ENCODE peak calls at places on chromosomes 5 and 9, in nine cellular contexts. A, J, N, Q, V, R, W, Z and X are unnamed samples.

GRCh38 chr5:113034182-113034773 is 57.7 kb downstream of the DCP2 start:
- DNase-seq in R (no peak), A (peak), V (peak), J (no peak), N (no peak), W (no peak), Q (peak), Z (no peak), X (no peak)

GRCh38 chr9:112836394-112836793 is 54.3 kb downstream of the SLC46A2 start:
- DNase-seq in Z (no peak), Q (no peak), J (no peak), A (no peak), W (no peak), N (no peak), R (no peak), V (no peak), X (no peak)

GRCh38 chr9:102101723-102102122 is 363.3 kb upstream of the GRIN3A start:
- DNase-seq in N (no peak), A (peak), Z (no peak), Q (peak), V (peak), R (no peak), J (no peak), W (no peak), X (no peak)

GRCh38 chr9:97470076-97470475 is 31.4 kb upstream of the TMOD1 start:
- DNase-seq in R (no peak), Q (no peak), A (no peak), N (no peak), Z (no peak), V (peak), J (no peak), W (no peak), X (no peak)

GRCh38 chr5:132641241-132641723 is 16.7 kb upstream of the IL13 start:
- DNase-seq in N (peak), Q (no peak), R (no peak), A (no peak), J (no peak), W (no peak), V (no peak), Z (no peak), X (no peak)

GRCh38 chr9:99748251-99748650 is 73.4 kb upstream of the NR4A3 start:
- DNase-seq in J (no peak), N (no peak), W (no peak), Z (no peak), Q (peak), V (peak), R (no peak), A (peak), X (no peak)

GRCh38 chr9:105954517-105954916 is 260.2 kb downstream of the TMEM38B start:
- DNase-seq in J (no peak), Q (no peak), N (no peak), A (no peak), V (no peak), R (no peak), W (no peak), Z (no peak), X (no peak)

GRCh38 chr5:11075010-11075860 is 314.2 kb upstream of the DAP start:
- DNase-seq in Z (no peak), V (no peak), Q (no peak), J (peak), N (no peak), A (peak), W (no peak), R (no peak), X (peak)

GRCh38 chr9:116189683-116190082 is 36.1 kb downstream of the PAPPA start:
- DNase-seq in R (no peak), W (peak), V (peak), A (no peak), J (no peak), Q (no peak), N (no peak), Z (no peak), X (no peak)

GRCh38 chr5:96247097-96247675 is 185.9 kb downstream of the PCSK1 start:
- DNase-seq in N (no peak), J (no peak), V (peak), R (no peak), A (no peak), Z (no peak), Q (no peak), W (no peak), X (no peak)

GRCh38 chr9:22148876-22149637 is 140.0 kb upstream of the CDKN2B start:
- DNase-seq in R (no peak), Q (peak), W (no peak), N (no peak), V (no peak), J (no peak), Z (no peak), A (no peak), X (no peak)

GRCh38 chr5:176568657-176569056 is 19.5 kb downstream of the CDHR2 start:
- DNase-seq in A (no peak), Z (no peak), Q (no peak), R (no peak), J (no peak), W (no peak), N (no peak), V (no peak), X (no peak)

GRCh38 chr9:107119735-107120134 is 163.3 kb upstream of the RAD23B start:
- DNase-seq in V (no peak), W (no peak), N (no peak), R (no peak), A (no peak), Z (no peak), J (no peak), Q (no peak), X (no peak)

GRCh38 chr9:122053546-122053945 is 39.6 kb downstream of the TTLL11 start:
- DNase-seq in W (no peak), A (no peak), Q (no peak), N (no peak), Z (no peak), R (no peak), V (no peak), J (no peak), X (no peak)

GRCh38 chr5:36521219-36521618 is 85.2 kb upstream of the SLC1A3 start:
- DNase-seq in A (no peak), J (no peak), W (no peak), N (no peak), Z (no peak), V (no peak), R (no peak), Q (no peak), X (no peak)

GRCh38 chr9:87097238-87097637 is 149.9 kb upstream of the GAS1 start:
- DNase-seq in J (no peak), N (no peak), Z (no peak), V (no peak), R (no peak), A (no peak), W (no peak), Q (no peak), X (no peak)

GRCh38 chr5:107389130-107389553 is 281.6 kb downstream of the EFNA5 start:
- DNase-seq in R (no peak), N (no peak), Z (no peak), A (peak), V (peak), W (no peak), Q (peak), J (no peak), X (peak)

GRCh38 chr9:27154923-27155322 is 45.9 kb downstream of the TEK start:
- DNase-seq in W (no peak), Z (no peak), A (peak), V (peak), N (no peak), R (no peak), Q (peak), J (no peak), X (no peak)

GRCh38 chr9:23766613-23767012 is 59.4 kb downstream of the ELAVL2 start:
- DNase-seq in Z (no peak), J (no peak), R (no peak), A (no peak), V (no peak), W (no peak), Q (no peak), N (no peak), X (peak)

GRCh38 chr5:172731286-172732073 is 39.5 kb downstream of the DUSP1 start:
- DNase-seq in A (peak), V (peak), Q (no peak), Z (no peak), J (no peak), W (peak), N (no peak), R (no peak), X (no peak)

GRCh38 chr9:121360975-121361374 is 9.1 kb downstream of the STOM start:
- DNase-seq in A (peak), N (no peak), V (peak), W (no peak), J (no peak), Z (no peak), Q (peak), R (no peak), X (peak)

GRCh38 chr5:64195981-64196380 is 30.3 kb downstream of the RNF180 start:
- DNase-seq in Q (no peak), N (no peak), V (no peak), J (no peak), Z (no peak), W (no peak), A (no peak), R (no peak), X (no peak)

GRCh38 chr5:6175172-6175855 is 203.0 kb downstream of the MED10 start:
- DNase-seq in Q (no peak), W (no peak), R (no peak), N (no peak), V (no peak), A (no peak), J (no peak), Z (no peak), X (no peak)

GRCh38 chr5:141906517-141906916 is 17.2 kb upstream of the DELE1 start:
- DNase-seq in A (no peak), V (no peak), N (no peak), R (no peak), J (no peak), W (no peak), Q (no peak), Z (no peak), X (no peak)

GRCh38 chr9:38619556-38620447 is 594 bp downstream of the ANKRD18A start:
- DNase-seq in J (no peak), N (peak), A (no peak), W (peak), Q (no peak), V (peak), Z (no peak), R (peak), X (no peak)

GRCh38 chr9:126664893-126665695 is 51.4 kb downstream of the LMX1B start:
- DNase-seq in N (no peak), Z (no peak), Q (no peak), V (no peak), A (no peak), J (no peak), W (no peak), R (no peak), X (no peak)

GRCh38 chr5:126106032-126106431 is 317.2 kb upstream of the GRAMD2B start:
- DNase-seq in A (peak), Q (peak), R (no peak), W (no peak), N (no peak), V (peak), Z (no peak), J (no peak), X (no peak)

GRCh38 chr5:84058561-84058960 is 326.1 kb downstream of the EDIL3 start:
- DNase-seq in R (no peak), W (no peak), V (no peak), J (no peak), N (no peak), A (peak), Z (no peak), Q (no peak), X (no peak)

GRCh38 chr5:113140837-113141661 is 164.5 kb downstream of the DCP2 start:
- DNase-seq in Z (no peak), W (no peak), J (no peak), N (no peak), R (no peak), Q (peak), V (peak), A (peak), X (no peak)

GRCh38 chr9:2872307-2872940 is 28.5 kb upstream of the PUM3 start:
- DNase-seq in R (peak), V (peak), W (no peak), J (no peak), A (peak), Z (no peak), N (no peak), Q (peak), X (peak)

GRCh38 chr5:109857405-109858031 is 167.8 kb downstream of the MAN2A1 start:
- DNase-seq in A (no peak), N (no peak), V (peak), J (no peak), Z (no peak), Q (no peak), W (no peak), R (peak), X (no peak)

GRCh38 chr9:21801683-21802417 is 586 bp upstream of the MTAP start:
- DNase-seq in Z (peak), N (peak), R (no peak), Q (peak), W (peak), J (peak), V (peak), A (peak), X (no peak)

GRCh38 chr9:8718121-8718725 is 918.6 kb upstream of the DMAC1 start:
- DNase-seq in W (no peak), Q (peak), R (no peak), V (peak), Z (no peak), N (no peak), J (no peak), A (no peak), X (peak)

GRCh38 chr5:76943006-76943405 is 9.8 kb upstream of the CRHBP start:
- DNase-seq in Z (no peak), Q (no peak), N (no peak), J (no peak), A (peak), V (no peak), R (no peak), W (no peak), X (no peak)

GRCh38 chr5:1178529-1179382 is 22.6 kb upstream of the SLC6A19 start:
- DNase-seq in Z (no peak), J (no peak), N (no peak), R (no peak), Q (peak), A (no peak), V (no peak), W (no peak), X (no peak)

GRCh38 chr9:101457003-101457402 is 21.4 kb upstream of the ALDOB start:
- DNase-seq in N (no peak), Z (no peak), W (no peak), J (no peak), R (no peak), V (no peak), Q (no peak), A (no peak), X (peak)

GRCh38 chr9:22975921-22976320 is 529.3 kb downstream of the DMRTA1 start:
- DNase-seq in N (no peak), V (no peak), R (no peak), Q (no peak), A (peak), J (no peak), W (no peak), Z (no peak), X (no peak)